ENCODE peak calls at places on chromosomes 16 and 17, in seven cellular contexts. S, E, R, P, I, K and T are unnamed samples.

GRCh38 chr16:51401673-51402072 is 250.6 kb upstream of the SALL1 start:
- DNase-seq in E (no peak), R (no peak), P (no peak), I (no peak), S (no peak), K (no peak), T (no peak)

GRCh38 chr16:14462811-14463210 is 167.2 kb downstream of the PARN start:
- DNase-seq in S (no peak), R (no peak), K (peak), P (no peak), I (no peak), E (no peak), T (no peak)

GRCh38 chr16:57123216-57123968 is 31.0 kb downstream of the CPNE2 start:
- DNase-seq in I (no peak), S (no peak), R (no peak), P (peak), E (no peak), K (peak), T (no peak)

GRCh38 chr17:33183487-33184026 is 109.5 kb downstream of the ASIC2 start:
- DNase-seq in I (no peak), R (no peak), E (no peak), K (no peak), S (no peak), P (no peak), T (no peak)

GRCh38 chr17:64399071-64399766 is 8.6 kb upstream of the PECAM1 start:
- DNase-seq in I (no peak), R (no peak), E (no peak), S (no peak), K (no peak), P (no peak), T (no peak)

GRCh38 chr17:31416503-31416923 is 25.0 kb downstream of the RAB11FIP4 start:
- DNase-seq in I (no peak), E (no peak), K (peak), S (no peak), P (no peak), R (no peak), T (no peak)

GRCh38 chr16:57802635-57803412 is 533 bp upstream of the KIFC3 start:
- DNase-seq in K (no peak), I (no peak), E (no peak), R (peak), S (no peak), P (no peak), T (peak)

GRCh38 chr16:85905110-85906095 is 6.4 kb downstream of the IRF8 start:
- DNase-seq in K (no peak), R (no peak), I (no peak), E (no peak), P (no peak), S (no peak), T (no peak)

GRCh38 chr17:34853916-34854315 is 107.3 kb downstream of the CCT6B start:
- DNase-seq in R (no peak), I (no peak), P (no peak), K (no peak), E (no peak), S (no peak), T (no peak)

GRCh38 chr17:77516902-77517301 is 376.1 kb downstream of the SEC14L1 start:
- DNase-seq in R (no peak), E (no peak), P (peak), I (no peak), S (peak), K (peak), T (no peak)

GRCh38 chr17:41024702-41025101 is 2.3 kb downstream of the KRTAP1-5 start:
- DNase-seq in I (no peak), R (no peak), S (no peak), E (no peak), P (no peak), K (no peak), T (no peak)

GRCh38 chr17:57745242-57745641 is at the start of gene CCDC182:
- DNase-seq in R (no peak), S (no peak), P (no peak), E (no peak), K (no peak), I (no peak), T (no peak)

GRCh38 chr16:85667841-85668413 is 20.8 kb downstream of the GINS2 start:
- DNase-seq in I (no peak), E (no peak), K (no peak), P (no peak), S (no peak), R (no peak), T (peak)

GRCh38 chr16:89577055-89577759 is 1.6 kb downstream of the CPNE7 start:
- DNase-seq in K (no peak), P (no peak), I (no peak), E (no peak), S (no peak), R (no peak), T (no peak)

GRCh38 chr17:31754239-31754945 is 104.7 kb downstream of the COPRS start:
- DNase-seq in S (no peak), I (no peak), R (no peak), K (peak), E (no peak), P (no peak), T (no peak)

GRCh38 chr17:10233157-10233556 is 34.8 kb upstream of the GAS7 start:
- DNase-seq in K (no peak), S (no peak), E (no peak), P (no peak), R (no peak), I (no peak), T (no peak)

GRCh38 chr16:31386157-31386984 is 6.8 kb upstream of the ITGAD start:
- DNase-seq in I (no peak), S (no peak), E (no peak), P (no peak), R (no peak), K (peak), T (no peak)

GRCh38 chr16:81711609-81712329 is 67.3 kb upstream of the PLCG2 start:
- DNase-seq in S (no peak), E (no peak), R (no peak), K (peak), P (no peak), I (no peak), T (no peak)

GRCh38 chr17:2297023-2297422 is 6.6 kb downstream of the SMG6 start:
- DNase-seq in I (no peak), P (no peak), K (no peak), E (no peak), S (no peak), R (no peak), T (no peak)

GRCh38 chr16:19005561-19006445 is 22.1 kb downstream of the TMC7 start:
- DNase-seq in P (no peak), E (no peak), S (no peak), I (no peak), R (peak), K (no peak), T (no peak)

GRCh38 chr17:69638516-69638915 is 224.0 kb downstream of the MAP2K6 start:
- DNase-seq in K (no peak), I (no peak), E (no peak), S (no peak), P (no peak), R (no peak), T (no peak)

GRCh38 chr16:10750793-10751192 is 7.2 kb downstream of the NUBP1 start:
- DNase-seq in P (no peak), I (no peak), R (no peak), K (no peak), E (no peak), S (no peak), T (no peak)

GRCh38 chr16:72124148-72124547 is 30.5 kb downstream of the DHX38 start:
- DNase-seq in S (peak), R (no peak), K (no peak), I (no peak), E (no peak), P (no peak), T (no peak)

DNA sequence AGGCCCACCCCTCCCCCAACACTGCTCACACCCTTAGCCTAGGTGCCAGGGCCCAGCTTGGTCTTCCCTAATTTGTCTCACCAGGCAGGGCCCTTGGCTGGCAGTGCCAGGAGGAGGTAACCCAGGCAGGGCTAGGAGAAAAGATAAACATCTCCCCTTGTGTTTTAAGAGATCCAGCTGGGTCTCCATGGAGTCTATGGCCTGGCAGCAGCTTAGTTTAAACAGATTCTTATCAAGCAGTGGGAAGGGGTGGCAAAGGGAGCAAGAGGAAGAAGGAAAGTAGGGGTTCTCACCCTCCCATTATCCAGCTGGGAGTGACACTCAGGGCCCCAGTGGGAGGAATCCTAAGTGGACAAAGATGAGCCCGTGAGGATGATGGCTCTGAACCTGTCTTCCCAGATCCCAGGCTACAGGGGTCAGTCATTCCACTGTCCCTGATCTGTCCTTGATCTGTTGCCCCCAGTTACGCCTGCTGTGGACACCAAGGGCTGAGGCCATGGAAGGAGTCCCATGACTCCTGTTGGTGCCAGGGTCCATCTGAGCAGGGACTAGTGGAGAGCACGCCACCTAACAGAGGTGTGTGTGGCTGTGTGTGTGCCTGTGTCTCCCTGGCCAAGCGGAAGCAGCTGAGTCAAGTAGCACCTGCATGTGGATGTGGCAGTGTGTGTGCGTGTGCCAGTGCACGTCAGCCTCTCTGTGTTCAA is 47.4 kb upstream of the MEIOC start:
- DNase-seq in E (no peak), K (no peak), R (no peak), P (no peak), S (no peak), I (no peak), T (no peak)
- H3K27ac ChIP-seq in E (peak), K (peak), R (no peak), P (no peak), S (no peak), I (no peak), T (no peak)

GRCh38 chr17:29148257-29148789 is 31.9 kb downstream of the MYO18A start:
- DNase-seq in I (no peak), R (no peak), S (peak), P (no peak), E (no peak), K (no peak), T (peak)

GRCh38 chr17:29147682-29148081 is 32.5 kb downstream of the MYO18A start:
- DNase-seq in P (no peak), R (no peak), S (no peak), E (no peak), I (no peak), K (no peak), T (no peak)

GRCh38 chr17:29143894-29144293 is 36.3 kb downstream of the MYO18A start:
- DNase-seq in P (peak), I (no peak), S (no peak), E (no peak), R (no peak), K (no peak), T (no peak)

GRCh38 chr17:29146369-29146972 is 33.7 kb downstream of the MYO18A start:
- DNase-seq in E (no peak), P (no peak), S (no peak), R (no peak), K (no peak), I (no peak), T (no peak)

GRCh38 chr17:29145289-29146058 is 34.7 kb downstream of the MYO18A start:
- DNase-seq in E (no peak), I (peak), K (peak), S (peak), P (peak), R (peak), T (peak)
- H3K27ac ChIP-seq in E (peak), I (peak), K (peak), S (peak), P (no peak), R (no peak), T (peak)

GRCh38 chr16:27224271-27224737 is 21.0 kb downstream of the KDM8 start:
- DNase-seq in S (no peak), K (no peak), I (no peak), P (no peak), E (no peak), R (no peak), T (no peak)

GRCh38 chr16:27223701-27224100 is 20.4 kb downstream of the KDM8 start:
- DNase-seq in I (no peak), S (no peak), P (no peak), R (no peak), E (no peak), K (no peak), T (peak)

GRCh38 chr16:27223226-27223610 is 19.9 kb downstream of the KDM8 start:
- DNase-seq in K (no peak), S (no peak), E (no peak), I (no peak), P (no peak), R (no peak), T (peak)

GRCh38 chr16:27225536-27226360 is 22.4 kb downstream of the KDM8 start:
- DNase-seq in I (no peak), S (no peak), P (no peak), E (no peak), R (no peak), K (no peak), T (peak)

GRCh38 chr16:27224741-27225300 is 21.5 kb downstream of the KDM8 start:
- DNase-seq in P (no peak), I (no peak), K (no peak), R (no peak), S (no peak), E (no peak), T (peak)
- H3K27ac ChIP-seq in P (no peak), I (no peak), K (no peak), R (no peak), S (no peak), E (no peak), T (no peak)

GRCh38 chr16:77193377-77193776 is 2.4 kb downstream of the MON1B start:
- DNase-seq in R (no peak), S (no peak), E (no peak), K (no peak), I (no peak), P (no peak), T (no peak)
- H3K27ac ChIP-seq in R (no peak), S (no peak), E (no peak), K (no peak), I (no peak), P (no peak), T (no peak)

GRCh38 chr17:27573971-27574525 is 56.9 kb upstream of the LGALS9 start:
- DNase-seq in K (peak), P (no peak), S (no peak), E (no peak), R (no peak), I (no peak), T (no peak)

GRCh38 chr17:27577124-27577761 is 53.7 kb upstream of the LGALS9 start:
- DNase-seq in E (no peak), R (no peak), P (no peak), S (no peak), I (no peak), K (peak), T (no peak)

GRCh38 chr17:27575100-27575911 is 55.7 kb upstream of the LGALS9 start:
- DNase-seq in P (no peak), S (no peak), I (no peak), K (no peak), E (no peak), R (no peak), T (no peak)

GRCh38 chr17:27576429-27577123 is 54.4 kb upstream of the LGALS9 start:
- DNase-seq in S (no peak), R (no peak), I (no peak), E (no peak), K (peak), P (no peak), T (no peak)

GRCh38 chr17:27575912-27576252 is 55.1 kb upstream of the LGALS9 start:
- DNase-seq in K (no peak), I (no peak), S (no peak), E (no peak), R (no peak), P (no peak), T (no peak)
- H3K27ac ChIP-seq in K (peak), I (no peak), S (no peak), E (no peak), R (no peak), P (peak), T (no peak)

DNA sequence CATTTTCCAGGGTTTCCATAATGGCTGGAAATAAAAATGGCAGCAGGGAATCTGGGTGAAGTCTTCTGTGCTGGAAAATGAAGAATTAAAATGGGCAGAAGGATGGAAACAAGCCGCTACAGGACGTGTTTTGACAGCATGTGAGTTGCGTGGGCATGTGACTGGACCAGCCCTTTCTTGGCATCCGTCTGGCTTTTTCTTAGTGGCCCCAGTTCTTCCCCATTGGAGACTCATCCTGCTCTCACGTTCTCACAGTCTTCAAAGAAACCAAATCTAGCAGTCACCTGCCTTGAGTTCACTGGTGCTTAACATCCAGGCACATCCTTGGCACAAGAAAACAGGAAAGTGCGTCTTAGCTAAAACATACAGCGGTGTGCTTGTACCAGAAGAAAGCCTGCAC is 180.2 kb upstream of the CACNG5 start:
- DNase-seq in E (no peak), I (no peak), P (no peak), K (no peak), S (no peak), R (no peak), T (no peak)
- H3K27ac ChIP-seq in E (no peak), I (no peak), P (no peak), K (no peak), S (no peak), R (no peak), T (no peak)

GRCh38 chr17:45108595-45109521 is 23.5 kb downstream of the PLCD3 start:
- DNase-seq in S (no peak), K (no peak), I (no peak), R (no peak), P (no peak), E (no peak), T (no peak)

GRCh38 chr17:45106101-45106500 is 26.2 kb downstream of the PLCD3 start:
- DNase-seq in R (no peak), I (no peak), P (no peak), K (no peak), E (no peak), S (no peak), T (no peak)

GRCh38 chr17:45108051-45108450 is 24.3 kb downstream of the PLCD3 start:
- DNase-seq in I (no peak), K (no peak), R (no peak), E (no peak), S (no peak), P (no peak), T (no peak)

GRCh38 chr17:45106582-45106981 is 25.7 kb downstream of the PLCD3 start:
- DNase-seq in S (no peak), E (no peak), P (no peak), R (no peak), I (no peak), K (no peak), T (no peak)

GRCh38 chr17:45107286-45107685 is 25.0 kb downstream of the PLCD3 start:
- DNase-seq in R (no peak), E (no peak), S (no peak), K (no peak), P (no peak), I (no peak), T (no peak)
- H3K27ac ChIP-seq in R (no peak), E (peak), S (no peak), K (peak), P (no peak), I (no peak), T (no peak)

GRCh38 chr17:75490173-75490743 is 25.1 kb downstream of the CASKIN2 start:
- DNase-seq in P (no peak), S (no peak), K (no peak), R (no peak), I (no peak), E (no peak), T (no peak)

GRCh38 chr17:75491680-75492079 is 23.7 kb downstream of the CASKIN2 start:
- DNase-seq in R (no peak), S (no peak), K (no peak), E (no peak), P (no peak), I (no peak), T (no peak)

GRCh38 chr17:75492555-75493168 is 22.7 kb downstream of the CASKIN2 start:
- DNase-seq in E (no peak), P (no peak), R (no peak), I (no peak), S (no peak), K (no peak), T (no peak)

GRCh38 chr17:75489511-75489955 is 25.8 kb downstream of the CASKIN2 start:
- DNase-seq in R (no peak), S (no peak), P (no peak), K (no peak), E (no peak), I (no peak), T (no peak)

DNA sequence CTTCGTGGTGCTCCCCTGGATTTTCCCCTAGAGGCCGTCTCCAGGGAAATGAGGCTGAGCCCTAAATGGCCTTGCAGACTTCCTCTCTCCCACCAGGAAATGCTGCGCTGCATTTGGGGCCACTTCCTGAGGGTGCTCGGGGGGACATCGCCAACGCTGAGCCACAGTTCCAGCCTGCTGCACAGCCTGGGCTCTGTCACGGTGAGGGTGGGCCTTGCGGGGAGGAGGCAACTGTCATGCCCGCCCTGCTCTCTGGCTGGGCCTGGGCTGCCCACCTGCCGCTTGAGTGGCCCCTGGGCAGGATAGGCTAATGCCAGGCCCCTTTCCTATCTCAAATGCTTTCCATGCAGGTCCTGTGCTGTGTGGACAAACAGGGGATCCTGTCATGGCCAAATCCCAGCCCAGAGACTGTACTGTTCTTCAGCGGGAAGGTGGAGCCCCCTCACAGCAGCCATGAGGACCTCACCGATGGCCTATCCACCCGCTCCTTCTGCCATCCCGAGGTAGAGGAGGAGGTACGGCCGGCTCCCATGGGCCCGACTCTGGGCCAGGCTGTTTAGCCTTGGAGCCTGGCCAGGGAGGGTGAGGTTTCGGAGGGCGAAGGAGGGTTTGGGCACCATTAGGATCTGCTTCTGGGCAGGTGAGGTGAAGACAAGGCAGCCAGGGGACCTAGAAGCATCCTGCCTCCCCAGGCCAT is 24.2 kb downstream of the CASKIN2 start:
- DNase-seq in P (no peak), K (no peak), R (no peak), S (no peak), E (no peak), I (no peak), T (no peak)
- H3K27ac ChIP-seq in P (no peak), K (no peak), R (no peak), S (peak), E (peak), I (no peak), T (peak)